ENCODE peak calls at places on chromosomes 5 and 9, in ten cellular contexts. Y is stimulated activated CD8-positive, alpha-beta memory T cell treated with anti-CD3 and anti-CD28 coated beads, Interleukin-4, amount 100 ng/mL, for 24 hours; U is psoas muscle; M is CD4-positive, alpha-beta memory T cell; S is neural crest cell; Q is GM13976; V is esophagus squamous epithelium; X is HT-29; O is iPS DF 6.9; N is AG10803. C is an unnamed sample.

GRCh38 chr5:90037646-90038045 is 371.9 kb downstream of the CETN3 start:
- DNase-seq in X (no peak), N (no peak), O (no peak), U (no peak), V (no peak), Y (no peak), S (no peak), Q (no peak), M (no peak), C (no peak)

GRCh38 chr5:139908749-139909148 is 113.1 kb downstream of the PSD2 start:
- DNase-seq in X (no peak), M (no peak), Q (no peak), V (no peak), N (peak; percentile 33), Y (no peak), S (no peak), U (peak; percentile 46), O (no peak), C (no peak)

GRCh38 chr9:36839131-36839885 is 194.8 kb downstream of the PAX5 start:
- DNase-seq in Y (no peak), X (no peak), O (no peak), Q (no peak), V (no peak), N (no peak), S (no peak), U (no peak), M (no peak), C (no peak)

GRCh38 chr9:121107041-121107440 is 32.3 kb downstream of the CNTRL start:
- DNase-seq in V (no peak), U (no peak), S (no peak), O (peak; percentile 9), Q (no peak), Y (no peak), N (no peak), M (peak; percentile 48), X (peak; percentile 23), C (no peak)

GRCh38 chr5:127650649-127651048 is 1.8 kb downstream of the CTXN3 start:
- DNase-seq in U (no peak), S (no peak), X (no peak), O (no peak), Q (no peak), V (no peak), N (no peak), M (no peak), Y (no peak), C (no peak)

GRCh38 chr5:5752844-5753243 is 330.4 kb downstream of the ICE1 start:
- DNase-seq in V (no peak), S (no peak), Q (peak; percentile 46), N (no peak), M (no peak), U (no peak), O (no peak), Y (no peak), X (no peak), C (no peak)

GRCh38 chr9:107039546-107039945 is 176.6 kb downstream of the ZNF462 start:
- DNase-seq in U (no peak), M (no peak), O (no peak), Q (no peak), Y (no peak), V (no peak), S (no peak), X (no peak), N (peak; percentile 81), C (no peak)

GRCh38 chr5:151155149-151155776 is 2.3 kb downstream of the ANXA6 start:
- DNase-seq in S (no peak), V (no peak), Q (no peak), M (peak; percentile 78), O (no peak), X (no peak), N (peak; percentile 42), U (no peak), Y (no peak), C (no peak)

GRCh38 chr9:120612218-120612617 is 32.3 kb upstream of the CDK5RAP2 start:
- DNase-seq in V (no peak), Y (no peak), M (no peak), O (no peak), U (no peak), N (no peak), Q (no peak), X (peak; percentile 33), S (no peak), C (no peak)

GRCh38 chr9:33164138-33164809 is 2.9 kb downstream of the B4GALT1 start:
- DNase-seq in S (no peak), N (no peak), M (peak; percentile 55), X (no peak), V (no peak), O (no peak), Y (no peak), U (no peak), Q (peak; percentile 60), C (no peak)

GRCh38 chr5:6760636-6761035 is 47.4 kb downstream of the TENT4A start:
- DNase-seq in M (no peak), U (peak; percentile 41), N (no peak), S (no peak), Y (no peak), X (no peak), V (no peak), Q (no peak), O (no peak), C (no peak)

GRCh38 chr5:113487411-113487778 is 858 bp downstream of the MCC start:
- DNase-seq in Y (no peak), V (no peak), S (peak; percentile 16), Q (peak; percentile 16), M (peak; percentile 1), X (no peak), U (no peak), N (peak; percentile 11), O (no peak), C (no peak)

GRCh38 chr5:147485046-147485445 is 24.8 kb downstream of the DPYSL3 start:
- DNase-seq in O (no peak), M (no peak), N (peak; percentile 95), X (no peak), S (no peak), V (no peak), Q (no peak), U (no peak), Y (no peak), C (no peak)

GRCh38 chr9:81620009-81620405 is 69.3 kb downstream of the TLE1 start:
- DNase-seq in U (no peak), V (no peak), M (no peak), S (no peak), N (no peak), Y (peak; percentile 7), Q (no peak), X (no peak), O (no peak), C (peak; percentile 57)

GRCh38 chr5:2732850-2733249 is 18.6 kb downstream of the IRX2 start:
- DNase-seq in Y (no peak), N (no peak), X (no peak), O (no peak), U (no peak), S (no peak), Q (no peak), M (no peak), V (no peak), C (peak; percentile 42)

GRCh38 chr9:89539374-89539773 is 41.5 kb upstream of the SEMA4D start:
- DNase-seq in X (no peak), Y (no peak), Q (no peak), M (no peak), S (no peak), V (no peak), O (no peak), U (no peak), N (no peak), C (no peak)

GRCh38 chr9:4353236-4353635 is 53.4 kb upstream of the GLIS3 start:
- DNase-seq in U (no peak), X (no peak), M (no peak), N (peak; percentile 11), Y (no peak), Q (no peak), V (no peak), O (no peak), S (no peak), C (no peak)

GRCh38 chr5:1961952-1962595 is 79.3 kb upstream of the IRX4 start:
- DNase-seq in Y (no peak), M (no peak), Q (no peak), N (no peak), V (no peak), X (no peak), O (no peak), S (no peak), U (no peak), C (no peak)

GRCh38 chr5:81424728-81425127 is 30.8 kb upstream of the ACOT12 start:
- DNase-seq in S (no peak), Y (no peak), Q (no peak), M (no peak), X (no peak), V (no peak), N (no peak), O (no peak), U (no peak), C (no peak)

GRCh38 chr9:127561491-127562270 is 50.4 kb upstream of the STXBP1 start:
- DNase-seq in V (no peak), M (no peak), X (peak; percentile 96), N (peak; percentile 99), Y (no peak), O (no peak), Q (no peak), U (peak; percentile 84), S (no peak), C (peak; percentile 97)

GRCh38 chr5:16143361-16144049 is 36.1 kb downstream of the MARCHF11 start:
- DNase-seq in V (no peak), Q (no peak), X (no peak), M (no peak), N (no peak), U (no peak), Y (no peak), O (no peak), S (no peak), C (no peak)

GRCh38 chr5:58886315-58887207 is 303.7 kb downstream of the RAB3C start:
- DNase-seq in U (peak; percentile 56), N (peak; percentile 60), M (peak; percentile 67), X (peak; percentile 66), Y (peak; percentile 36), V (no peak), S (peak; percentile 55), O (peak; percentile 50), Q (peak; percentile 69), C (peak; percentile 87)

GRCh38 chr5:153654444-153654843 is 164.0 kb downstream of the GRIA1 start:
- DNase-seq in S (no peak), X (peak; percentile 8), V (no peak), O (no peak), U (no peak), Q (no peak), Y (no peak), M (no peak), N (peak; percentile 74), C (no peak)

GRCh38 chr9:99373912-99374311 is 151.8 kb downstream of the SEC61B start:
- DNase-seq in M (no peak), N (no peak), V (no peak), Y (no peak), O (no peak), X (no peak), Q (no peak), S (no peak), U (no peak), C (no peak)

GRCh38 chr9:134217431-134218210 is 53.3 kb upstream of the RNU6ATAC start:
- DNase-seq in N (no peak), Y (no peak), X (peak; percentile 51), O (peak; percentile 20), Q (peak; percentile 57), V (no peak), M (no peak), U (peak; percentile 15), S (no peak), C (no peak)

GRCh38 chr9:122389799-122390481 is 19.1 kb downstream of the PTGS1 start:
- DNase-seq in Q (no peak), Y (no peak), S (no peak), M (no peak), N (no peak), U (no peak), V (no peak), O (no peak), X (no peak), C (peak; percentile 31)

GRCh38 chr9:89012294-89013042 is 21.2 kb downstream of the S1PR3 start:
- DNase-seq in O (no peak), U (no peak), Y (no peak), V (no peak), S (no peak), Q (no peak), N (no peak), X (no peak), M (no peak), C (peak; percentile 54)

GRCh38 chr5:156584856-156585255 is 257.9 kb downstream of the SGCD start:
- DNase-seq in X (no peak), V (no peak), O (no peak), Q (no peak), N (peak; percentile 49), U (no peak), M (no peak), S (no peak), Y (no peak), C (no peak)

C was measured in lower leg skin.